ENCODE peak calls at places on chromosome 15, in four cellular contexts. V is HepG2, W is H1, K is GM12878. G is an unnamed sample.

GRCh38 chr15:66787472-66787871 is 85.4 kb downstream of the SMAD6 start:
- DNase-seq in V (no peak), W (no peak), K (no peak), G (no peak)

GRCh38 chr15:42737529-42738328 is 801 bp upstream of the CDAN1 start:
- DNase-seq in V (peak), W (no peak), K (no peak), G (no peak)

GRCh38 chr15:34795267-34796081 is at the start of gene ACTC1:
- DNase-seq in V (no peak), W (peak), K (no peak), G (peak)

GRCh38 chr15:39710681-39711080 is 72.0 kb downstream of the FSIP1 start:
- DNase-seq in V (no peak), W (no peak), K (no peak), G (no peak)

GRCh38 chr15:42796955-42797779 is 60.2 kb upstream of the CDAN1 start:
- DNase-seq in V (no peak), W (no peak), K (no peak), G (no peak)

GRCh38 chr15:83127547-83128150 is 20.2 kb downstream of the TM6SF1 start:
- DNase-seq in V (no peak), W (no peak), K (no peak), G (no peak)

GRCh38 chr15:71725215-71725955 is 85.0 kb upstream of the NR2E3 start:
- DNase-seq in V (no peak), W (no peak), K (no peak), G (no peak)

GRCh38 chr15:67026171-67026967 is 39.0 kb upstream of the SMAD3 start:
- DNase-seq in V (no peak), W (no peak), K (no peak), G (no peak)

GRCh38 chr15:98953000-98953776 is 54.4 kb downstream of the PGPEP1L start:
- DNase-seq in V (no peak), W (no peak), K (peak), G (no peak)

DNA sequence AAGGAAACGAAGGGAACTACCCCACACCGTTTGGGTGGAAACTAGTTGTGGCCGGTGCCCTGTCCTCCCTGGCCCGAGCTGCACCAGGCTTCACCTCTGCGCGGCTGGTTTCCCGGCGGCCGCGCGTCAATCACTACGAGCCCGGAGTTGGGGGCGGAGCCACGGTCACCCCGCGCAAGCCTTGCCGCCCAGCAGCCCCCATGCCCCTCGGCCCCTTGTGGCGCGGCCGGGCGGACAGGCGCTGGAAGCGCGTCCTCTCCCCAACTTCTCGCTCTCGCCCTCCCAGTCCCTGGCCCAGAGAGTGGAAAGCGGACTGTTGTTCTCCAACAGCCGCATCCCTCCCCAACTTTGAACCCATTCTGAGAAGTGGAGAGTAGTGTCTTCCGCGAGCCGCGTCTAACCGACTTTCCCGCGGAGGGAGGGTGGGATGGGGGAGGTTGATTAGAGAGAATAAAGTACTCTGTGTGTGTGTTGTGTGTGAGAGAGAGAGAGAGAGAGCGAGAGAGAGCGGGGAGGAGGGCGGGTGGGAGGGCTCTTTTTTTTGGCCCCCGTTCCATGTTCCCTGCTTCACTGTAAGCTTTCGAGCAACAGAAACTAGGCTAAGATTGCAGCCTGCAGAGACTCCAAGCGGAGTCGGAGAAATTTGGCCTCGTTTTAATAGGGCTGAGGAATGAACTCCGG is 1.4 kb upstream of the MEIS2 start:
- DNase-seq in V (peak), W (peak), K (no peak), G (peak)
- TF ChIP-seq BRCA1 in V (no peak), W (no peak), K (no peak), G (no peak)

DNA sequence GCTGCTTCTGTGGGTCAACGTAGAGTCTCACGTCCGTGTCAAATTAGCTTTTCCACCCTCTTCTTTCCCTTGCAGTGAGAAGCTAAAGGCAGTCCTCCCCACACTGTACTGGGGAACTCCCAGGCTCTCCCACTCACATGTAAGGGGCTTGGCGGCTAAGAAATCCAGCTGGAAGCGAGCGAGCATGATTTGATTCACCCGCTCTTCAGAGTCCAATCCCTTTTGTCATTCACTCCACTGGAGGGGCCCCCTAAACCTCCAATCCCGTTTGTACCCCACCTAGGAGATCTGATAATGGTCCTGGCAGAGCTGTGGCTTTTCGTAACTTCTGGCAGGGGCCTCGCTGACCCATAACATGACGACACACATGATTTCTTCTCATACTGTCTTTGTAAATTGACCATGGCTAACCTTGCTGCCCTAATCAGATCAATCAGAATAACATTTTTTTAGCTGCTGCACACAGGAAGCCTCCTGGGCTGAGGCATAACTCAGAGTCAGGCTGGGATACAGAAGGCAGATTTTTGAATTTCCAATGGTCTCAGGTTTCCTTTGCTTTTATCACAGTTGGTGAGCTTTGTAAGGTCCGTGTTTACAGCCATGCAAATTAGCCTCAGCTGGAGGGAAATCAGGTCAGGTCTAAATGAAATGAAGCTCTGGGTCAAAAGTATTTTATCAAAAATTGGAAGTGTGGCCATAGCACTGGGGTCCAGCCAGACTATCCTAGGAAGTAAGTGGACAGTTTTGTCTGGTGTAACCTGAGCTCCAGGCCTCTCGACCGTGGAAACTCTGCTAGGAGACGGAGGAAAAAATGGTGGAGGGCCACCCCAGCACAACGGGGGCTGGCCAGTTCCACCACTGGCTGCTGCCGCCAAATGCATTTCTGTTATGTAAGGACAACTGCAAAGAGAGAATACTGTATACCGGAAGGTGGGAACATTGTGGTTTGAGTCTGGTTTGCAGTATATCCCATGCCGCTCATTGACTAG is 235.4 kb downstream of the GREM1 start:
- DNase-seq in V (no peak), W (peak), K (no peak), G (no peak)
- TF ChIP-seq BRCA1 in V (no peak), W (no peak), K (no peak), G (no peak)

GRCh38 chr15:59931642-59932296 is 72.3 kb upstream of the FOXB1 start:
- DNase-seq in V (no peak), W (no peak), K (no peak), G (no peak)
- TF ChIP-seq BRCA1 in V (no peak), W (no peak), K (no peak), G (no peak)

GRCh38 chr15:88465633-88466219 is 1.5 kb downstream of the MRPL46 start:
- DNase-seq in V (peak), W (no peak), K (no peak), G (peak)

GRCh38 chr15:88467935-88468528 is 524 bp downstream of the MRPS11 start:
- DNase-seq in V (no peak), W (peak), K (no peak), G (peak)

GRCh38 chr15:88469321-88469720 is 1.8 kb downstream of the MRPS11 start:
- DNase-seq in V (no peak), W (no peak), K (no peak), G (no peak)

GRCh38 chr15:88463870-88464532 is 3.2 kb downstream of the MRPL46 start:
- DNase-seq in V (peak), W (no peak), K (no peak), G (no peak)

DNA sequence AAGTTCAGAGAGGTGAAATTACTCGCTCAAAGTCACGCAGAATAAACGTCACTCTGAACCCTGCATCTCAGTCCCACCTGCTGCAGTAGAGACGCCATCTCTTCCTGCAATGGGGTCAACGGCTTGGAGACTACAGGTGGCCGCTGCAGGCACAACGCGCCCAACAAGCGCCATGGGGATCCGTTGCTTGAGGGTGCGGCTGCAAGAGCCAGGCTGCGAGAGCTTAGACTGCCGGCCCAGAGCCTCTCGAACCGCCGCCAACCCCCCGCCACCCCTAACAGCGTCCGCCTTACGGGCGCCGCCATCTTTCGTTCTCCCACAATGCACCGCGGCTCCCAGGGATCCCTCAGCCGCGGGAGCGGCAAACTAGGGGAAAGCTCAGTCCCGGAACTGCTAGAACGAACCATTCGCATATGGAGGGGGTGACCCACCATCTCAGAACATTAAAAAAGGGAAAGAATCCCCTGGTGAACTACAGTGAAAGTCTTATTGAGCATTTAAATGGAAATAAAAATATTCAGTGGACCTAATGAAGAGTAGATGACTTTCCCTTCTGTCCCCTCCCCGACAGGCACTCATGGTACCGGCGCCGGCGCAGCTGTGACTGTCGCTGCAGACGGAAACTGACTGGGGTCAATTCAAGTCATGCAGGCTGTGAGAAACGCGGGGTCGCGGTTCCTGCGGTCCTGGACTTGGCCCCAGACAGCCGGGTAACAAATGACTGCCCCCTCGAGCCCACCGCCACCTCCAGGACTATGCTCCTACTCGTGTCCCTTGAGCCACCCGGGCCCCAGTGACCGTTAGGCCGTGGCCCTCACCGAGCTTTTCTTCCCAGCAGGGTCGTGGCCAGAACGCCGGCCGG is at the start of the genes MRPL46 and MRPS11:
- DNase-seq in V (peak), W (peak), K (peak), G (peak)
- TF ChIP-seq BRCA1 in V (peak), W (peak), K (no peak), G (no peak)

DNA sequence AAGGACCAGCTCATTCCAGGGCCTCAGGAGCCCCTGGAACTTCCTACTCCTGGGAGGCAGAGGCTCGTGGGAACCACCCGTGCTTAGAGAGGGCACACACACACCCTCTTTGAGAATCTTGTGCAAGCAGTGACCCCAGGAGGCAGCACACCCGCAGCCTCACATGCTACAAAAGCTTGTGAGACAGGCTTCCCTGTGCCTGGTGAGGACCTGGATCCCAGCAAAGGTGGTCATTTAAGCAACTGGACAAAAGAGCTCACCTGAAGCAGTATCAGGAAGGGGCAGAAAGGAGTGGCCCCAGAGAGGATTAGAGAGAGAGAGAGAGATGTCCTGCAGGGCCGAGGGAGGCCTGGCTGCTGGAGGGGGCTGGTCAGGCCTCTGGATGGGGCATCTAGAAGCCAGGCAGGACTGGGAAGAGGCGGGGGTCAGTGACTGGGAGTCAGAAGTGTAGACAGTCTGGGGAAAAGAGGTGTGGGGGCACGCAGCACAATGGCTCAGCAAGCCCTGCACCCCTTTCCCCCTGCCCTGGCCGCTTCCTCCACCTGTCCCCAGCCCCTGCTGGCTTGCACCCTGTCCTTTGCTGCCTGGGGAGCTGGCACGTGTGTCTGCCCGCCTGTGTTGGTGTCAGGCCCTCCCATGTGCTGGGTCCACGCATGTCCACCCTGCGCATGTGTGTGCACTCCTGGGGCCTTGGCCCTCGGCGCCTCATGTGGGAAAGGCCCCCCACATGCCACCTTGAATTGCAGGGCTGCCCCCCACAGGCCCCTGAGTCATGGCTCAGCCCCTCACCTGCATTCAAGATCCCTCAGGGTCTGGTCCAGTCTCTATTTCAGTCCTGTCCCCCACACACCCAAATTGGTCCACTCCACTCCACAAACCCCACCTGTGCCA is 36.9 kb downstream of the TSPAN3 start:
- DNase-seq in V (no peak), W (peak), K (no peak), G (no peak)
- TF ChIP-seq BRCA1 in V (no peak), W (no peak), K (no peak), G (no peak)

DNA sequence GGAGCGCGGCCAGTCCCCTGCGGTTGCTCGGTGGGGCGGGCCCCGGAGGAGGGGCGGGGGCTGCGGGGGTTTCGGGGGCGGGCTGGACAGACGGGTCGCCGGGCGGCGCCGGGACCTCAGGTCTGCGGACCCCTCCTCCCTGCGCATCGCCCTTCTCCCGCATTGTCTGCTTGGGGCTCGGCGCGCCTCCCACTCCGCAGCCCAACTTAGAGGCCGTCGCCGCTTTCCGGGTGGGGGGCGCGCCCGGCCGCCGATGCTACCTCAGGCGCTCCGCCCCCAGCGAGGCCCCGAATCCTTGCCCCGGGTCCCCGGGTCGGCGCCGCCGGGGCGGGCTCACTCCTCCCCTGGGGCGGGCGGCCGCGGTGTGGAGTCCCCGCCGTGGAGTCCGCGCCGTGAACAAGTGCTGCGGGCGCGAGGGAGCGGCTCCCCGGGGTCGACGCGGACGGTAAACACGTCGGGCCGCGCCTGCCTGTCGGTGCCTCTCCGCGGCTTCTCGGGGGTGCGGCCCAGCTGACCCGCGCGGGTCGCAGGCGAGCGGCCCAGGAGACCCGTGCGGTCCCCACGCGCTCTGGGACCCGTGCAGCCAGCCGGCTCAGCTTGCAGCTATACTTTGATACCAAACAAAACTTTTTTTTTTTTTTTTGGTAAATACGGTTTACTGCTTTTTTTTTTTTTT is 595 bp downstream of the AKAP13 start:
- DNase-seq in V (no peak), W (peak), K (no peak), G (peak)
- TF ChIP-seq BRCA1 in V (no peak), W (no peak), K (no peak), G (no peak)

GRCh38 chr15:73631915-73632669 is 1.1 kb downstream of the NPTN start:
- DNase-seq in V (no peak), W (no peak), K (no peak), G (peak)
- TF ChIP-seq BRCA1 in V (no peak), W (no peak), K (no peak), G (no peak)

GRCh38 chr15:74616020-74616939 is 644 bp downstream of the CLK3 start:
- DNase-seq in V (peak), W (no peak), K (no peak), G (peak)
- TF ChIP-seq BRCA1 in V (no peak), W (no peak), K (no peak), G (no peak)

DNA sequence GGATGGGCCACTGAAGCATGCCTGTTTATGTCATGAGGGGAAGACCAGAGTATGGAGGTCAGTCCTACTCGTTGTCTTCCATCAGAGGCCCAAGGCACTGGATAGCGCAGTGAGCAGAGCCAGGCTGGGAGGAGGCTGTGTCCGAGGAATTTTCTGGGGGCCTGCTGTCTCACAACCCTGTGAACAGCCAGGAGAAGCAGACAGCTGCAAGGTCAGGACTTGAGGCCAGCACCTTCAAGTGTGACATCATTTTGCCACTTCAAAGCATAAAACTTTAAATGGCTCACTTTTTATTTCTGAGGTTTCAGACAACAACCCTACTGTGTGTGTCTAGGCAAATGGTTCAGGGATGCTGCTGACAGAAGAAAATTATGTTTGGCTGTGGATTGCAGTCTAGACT is 47.2 kb downstream of the TMED3 start:
- DNase-seq in V (no peak), W (no peak), K (no peak), G (no peak)
- TF ChIP-seq BRCA1 in V (no peak), W (no peak), K (no peak), G (no peak)